ENCODE peak calls at places on chromosomes 2 and 18, in ten cellular contexts. Y, K, V, R, P, C, D, M, G and X are unnamed samples.

GRCh38 chr18:34493566-34494358 is 216.3 kb upstream of the DTNA start:
- DNase-seq in K (no peak), C (peak), M (peak), V (no peak), Y (peak), D (no peak), P (peak), G (peak), R (no peak), X (no peak)

GRCh38 chr2:34602262-34602661 is 1003.2 kb upstream of the FAM98A start:
- DNase-seq in C (no peak), K (no peak), P (no peak), R (no peak), Y (no peak), G (no peak), D (no peak), V (peak), M (no peak), X (no peak)

GRCh38 chr2:217611056-217611455 is 391.7 kb downstream of the TNS1 start:
- DNase-seq in D (no peak), G (no peak), Y (no peak), M (no peak), K (no peak), R (no peak), V (no peak), C (no peak), P (no peak), X (no peak)

GRCh38 chr18:36580874-36581750 is 247.7 kb downstream of the TPGS2 start:
- DNase-seq in P (peak), K (peak), D (peak), G (no peak), V (no peak), R (no peak), M (no peak), Y (no peak), C (peak), X (no peak)

GRCh38 chr2:126482582-126483464 is 173.1 kb upstream of the GYPC start:
- DNase-seq in Y (peak), M (no peak), K (no peak), V (no peak), D (no peak), R (no peak), C (peak), G (peak), P (no peak), X (peak)

GRCh38 chr2:37367310-37367709 is 22.9 kb downstream of the QPCT start:
- DNase-seq in Y (peak), V (no peak), R (no peak), P (no peak), C (no peak), K (no peak), M (no peak), G (no peak), D (no peak), X (no peak)

GRCh38 chr18:629303-630150 is 27.9 kb upstream of the TYMS start:
- DNase-seq in G (no peak), K (no peak), D (peak), R (peak), M (no peak), C (peak), V (no peak), Y (no peak), P (peak), X (no peak)

GRCh38 chr2:121338281-121338680 is 53.3 kb upstream of the TFCP2L1 start:
- DNase-seq in R (no peak), V (no peak), D (no peak), C (no peak), P (no peak), K (no peak), G (peak), Y (peak), M (no peak), X (no peak)

GRCh38 chr18:35964319-35964718 is 8.2 kb upstream of the RMP24 start:
- DNase-seq in M (no peak), D (no peak), Y (no peak), R (no peak), P (no peak), K (no peak), V (no peak), G (no peak), C (no peak), X (no peak)

GRCh38 chr2:132037527-132038178 is 124.1 kb downstream of the ANKRD30BL start:
- DNase-seq in P (peak), V (no peak), D (no peak), R (no peak), G (peak), M (no peak), C (peak), K (no peak), Y (peak), X (no peak)

GRCh38 chr2:109128466-109129355 is at the start of gene SH3RF3:
- DNase-seq in Y (peak), G (peak), C (peak), R (peak), K (peak), P (peak), M (no peak), V (no peak), D (peak), X (no peak)

GRCh38 chr2:223047260-223047761 is 4.7 kb upstream of the KCNE4 start:
- DNase-seq in V (no peak), C (peak), G (no peak), R (no peak), Y (no peak), K (no peak), P (peak), M (no peak), D (peak), X (no peak)

GRCh38 chr2:156339110-156339847 is 6.8 kb upstream of the NR4A2 start:
- DNase-seq in P (no peak), V (no peak), Y (no peak), D (no peak), K (no peak), M (no peak), R (no peak), C (no peak), G (no peak), X (no peak)

GRCh38 chr18:23495723-23496440 is 7.4 kb upstream of the RMC1 start:
- DNase-seq in G (no peak), M (no peak), C (no peak), P (no peak), D (no peak), Y (no peak), V (no peak), K (no peak), R (no peak), X (no peak)

GRCh38 chr18:50114448-50114847 is 80.5 kb downstream of the MYO5B start:
- DNase-seq in R (no peak), V (no peak), D (no peak), G (no peak), C (no peak), Y (no peak), M (no peak), K (no peak), P (no peak), X (no peak)

GRCh38 chr2:240086563-240086962 is 33.2 kb upstream of the OR6B3 start:
- DNase-seq in P (no peak), G (no peak), V (no peak), K (no peak), C (no peak), D (no peak), R (no peak), Y (no peak), M (no peak), X (no peak)

GRCh38 chr2:220491633-220492032 is 864.2 kb downstream of the SLC4A3 start:
- DNase-seq in Y (no peak), D (no peak), C (no peak), P (no peak), K (no peak), V (no peak), G (no peak), M (no peak), R (no peak), X (no peak)

GRCh38 chr2:176134978-176135575 is 5.6 kb downstream of the HOXD8 start:
- DNase-seq in C (no peak), M (no peak), D (no peak), P (peak), V (no peak), R (no peak), Y (peak), G (peak), K (no peak), X (no peak)

GRCh38 chr2:108315408-108316193 is 26.9 kb downstream of the SULT1C2 start:
- DNase-seq in R (no peak), V (no peak), Y (no peak), K (no peak), G (no peak), C (no peak), P (no peak), D (no peak), M (no peak), X (no peak)

GRCh38 chr2:133171396-133172004 is 396.8 kb downstream of the NCKAP5 start:
- DNase-seq in K (no peak), R (peak), M (no peak), Y (no peak), D (peak), V (peak), P (peak), G (peak), C (peak), X (peak)

GRCh38 chr2:241728627-241729026 is 5.8 kb upstream of the D2HGDH start:
- DNase-seq in C (peak), G (no peak), Y (no peak), R (no peak), M (peak), K (peak), D (no peak), V (no peak), P (no peak), X (no peak)

GRCh38 chr2:106030287-106031268 is 163.5 kb downstream of the UXS1 start:
- DNase-seq in G (no peak), Y (no peak), D (peak), K (peak), P (peak), C (peak), R (no peak), M (no peak), V (no peak), X (no peak)

GRCh38 chr2:128440666-128441340 is 122.1 kb upstream of the HS6ST1 start:
- DNase-seq in Y (no peak), R (no peak), P (peak), M (no peak), C (no peak), K (peak), G (no peak), V (no peak), D (no peak), X (no peak)

GRCh38 chr2:144523606-144524131 is 3.8 kb upstream of the ZEB2 start:
- DNase-seq in D (peak), C (no peak), G (peak), R (peak), K (no peak), M (no peak), V (no peak), Y (peak), P (peak), X (no peak)

GRCh38 chr18:45837283-45838070 is 12.0 kb downstream of the SIGLEC15 start:
- DNase-seq in V (no peak), Y (peak), K (no peak), G (peak), P (no peak), C (peak), M (no peak), D (no peak), R (no peak), X (no peak)

GRCh38 chr2:122704109-122704563 is 948.7 kb downstream of the TSN start:
- DNase-seq in Y (no peak), C (no peak), D (no peak), M (no peak), K (no peak), G (no peak), P (no peak), V (peak), R (no peak), X (no peak)

GRCh38 chr2:122706757-122707223 is 951.3 kb downstream of the TSN start:
- DNase-seq in D (no peak), C (no peak), K (no peak), M (no peak), V (no peak), Y (no peak), P (no peak), G (no peak), R (no peak), X (no peak)

GRCh38 chr2:122710049-122710448 is 954.6 kb downstream of the TSN start:
- DNase-seq in V (no peak), K (no peak), P (no peak), M (no peak), R (no peak), G (peak), D (no peak), Y (no peak), C (no peak), X (no peak)

GRCh38 chr2:122705751-122706150 is 950.3 kb downstream of the TSN start:
- DNase-seq in K (no peak), C (no peak), M (no peak), G (no peak), V (no peak), P (no peak), Y (no peak), D (no peak), R (no peak), X (no peak)

GRCh38 chr2:122707224-122707824 is 951.9 kb downstream of the TSN start:
- DNase-seq in P (no peak), K (no peak), D (no peak), R (no peak), Y (no peak), V (peak), C (no peak), G (no peak), M (no peak), X (no peak)
- H3K27ac ChIP-seq in P (no peak), K (no peak), D (no peak), R (no peak), Y (no peak), V (peak), C (no peak), G (no peak), M (no peak), X (no peak)

GRCh38 chr18:63137999-63138448 is 181.5 kb downstream of the BCL2 start:
- DNase-seq in R (no peak), Y (no peak), M (no peak), K (no peak), D (no peak), C (no peak), V (no peak), G (peak), P (no peak), X (no peak)
- H3K27ac ChIP-seq in R (no peak), Y (peak), M (no peak), K (no peak), D (no peak), C (no peak), V (peak), G (no peak), P (no peak), X (no peak)

DNA sequence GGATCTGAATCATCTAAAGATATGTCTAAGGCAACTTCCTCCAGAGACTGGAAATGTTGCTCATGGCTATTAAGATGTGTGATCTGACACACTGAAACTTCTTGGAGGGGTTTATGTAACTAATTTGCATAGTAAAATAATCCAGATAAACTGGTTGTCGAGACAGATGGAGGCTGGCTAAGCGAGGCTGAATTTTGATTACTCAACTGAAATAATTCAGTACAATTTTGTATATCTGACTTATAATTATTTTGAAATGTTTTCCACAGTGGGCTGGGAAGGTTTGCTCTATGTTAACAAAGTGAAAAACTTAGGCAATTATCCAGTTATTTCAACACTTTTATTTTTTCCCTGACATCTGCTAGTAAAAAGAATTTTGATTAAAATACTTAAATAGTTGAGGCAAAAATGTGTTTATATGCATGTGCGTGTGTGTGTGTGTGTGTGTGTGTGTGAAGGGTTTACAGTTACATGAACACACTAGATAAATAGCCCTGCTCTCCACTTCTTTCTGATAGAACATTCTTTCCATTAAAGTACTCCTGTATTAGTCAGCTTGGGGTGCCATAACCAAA is 11.3 kb upstream of the MAP3K20 start:
- DNase-seq in M (no peak), P (no peak), V (no peak), R (no peak), G (no peak), C (peak), K (no peak), D (no peak), Y (no peak), X (no peak)
- H3K27ac ChIP-seq in M (no peak), P (no peak), V (no peak), R (no peak), G (no peak), C (no peak), K (no peak), D (no peak), Y (no peak), X (no peak)

DNA sequence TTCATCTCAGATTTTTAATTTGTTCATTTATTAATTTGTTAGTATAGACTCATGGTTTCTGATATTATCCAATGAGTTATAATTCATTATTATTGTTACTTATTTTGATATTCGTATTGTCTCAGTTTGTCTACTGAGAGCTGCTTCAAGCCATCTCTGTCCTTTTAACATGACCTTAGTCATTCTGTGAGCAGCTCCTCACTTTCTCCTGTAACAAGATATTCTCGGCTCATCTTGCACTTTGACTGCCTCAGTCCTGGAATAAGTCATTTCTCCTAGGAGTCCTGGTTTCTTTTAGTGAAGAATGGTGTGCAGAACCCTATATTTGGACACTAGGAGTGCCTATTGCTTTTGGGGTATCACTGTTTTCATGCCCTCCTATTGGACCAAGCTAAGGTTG is 13.2 kb downstream of the ASB1 start:
- DNase-seq in D (no peak), C (no peak), R (no peak), K (no peak), G (no peak), V (no peak), Y (no peak), P (no peak), M (no peak), X (no peak)
- H3K27ac ChIP-seq in D (peak), C (no peak), R (peak), K (peak), G (no peak), V (no peak), Y (no peak), P (peak), M (no peak), X (no peak)

DNA sequence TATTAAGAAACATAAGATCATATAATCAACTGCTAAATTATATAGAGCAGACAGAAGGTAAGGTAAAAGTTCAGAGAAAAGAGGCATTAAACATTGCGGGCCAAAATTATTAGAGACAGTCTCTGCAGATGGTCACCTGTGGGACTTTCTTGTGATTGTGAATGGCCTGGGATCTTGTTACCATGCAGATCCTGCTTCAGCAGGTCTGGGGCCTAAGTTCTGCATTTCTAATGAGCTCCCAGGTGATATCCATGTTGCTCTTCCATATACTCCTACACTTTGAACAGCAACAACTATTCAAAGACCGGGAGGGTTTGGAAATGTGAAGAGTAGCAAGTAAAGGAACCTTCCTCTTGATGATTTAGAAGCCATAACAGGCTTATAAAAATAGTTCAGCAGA is 8.5 kb upstream of the ETAA1 start:
- DNase-seq in D (no peak), M (no peak), K (no peak), C (no peak), Y (no peak), R (no peak), G (peak), P (no peak), V (no peak), X (no peak)
- H3K27ac ChIP-seq in D (peak), M (no peak), K (peak), C (no peak), Y (no peak), R (no peak), G (peak), P (peak), V (no peak), X (no peak)

DNA sequence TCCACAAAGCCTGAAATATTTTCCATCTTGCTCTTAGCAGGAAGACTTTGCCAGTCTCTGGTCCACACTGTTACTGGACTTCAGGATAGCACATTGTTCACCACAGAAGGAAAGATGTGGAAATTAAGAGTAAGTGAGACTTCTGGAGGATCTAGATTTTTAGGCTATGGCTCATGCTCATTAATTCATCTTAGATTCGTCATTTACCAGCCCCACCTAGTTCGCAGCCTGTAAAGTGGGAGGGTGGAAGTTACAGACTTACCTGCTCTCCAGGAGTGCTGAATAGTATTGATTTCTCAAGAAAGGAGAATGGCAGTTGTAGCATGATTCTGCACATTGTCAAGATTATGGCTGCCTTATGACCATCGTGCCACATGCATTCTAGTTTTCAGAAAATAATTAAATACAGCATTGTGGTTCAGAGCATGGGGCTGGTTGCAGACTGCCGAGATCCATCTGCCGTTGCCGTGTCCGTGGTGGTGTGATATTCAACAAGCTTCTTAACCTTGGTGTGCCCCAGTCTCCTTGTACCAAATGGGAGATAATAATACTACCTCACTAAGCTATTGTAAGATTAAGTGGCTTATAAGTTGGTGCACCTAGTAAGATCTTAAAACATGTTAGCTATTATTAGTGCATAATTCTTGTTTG is 56.8 kb downstream of the RNF144A start:
- DNase-seq in D (no peak), P (no peak), G (no peak), K (no peak), C (no peak), Y (no peak), R (no peak), V (no peak), M (no peak), X (no peak)
- H3K27ac ChIP-seq in D (no peak), P (no peak), G (no peak), K (no peak), C (no peak), Y (no peak), R (no peak), V (no peak), M (peak), X (no peak)

DNA sequence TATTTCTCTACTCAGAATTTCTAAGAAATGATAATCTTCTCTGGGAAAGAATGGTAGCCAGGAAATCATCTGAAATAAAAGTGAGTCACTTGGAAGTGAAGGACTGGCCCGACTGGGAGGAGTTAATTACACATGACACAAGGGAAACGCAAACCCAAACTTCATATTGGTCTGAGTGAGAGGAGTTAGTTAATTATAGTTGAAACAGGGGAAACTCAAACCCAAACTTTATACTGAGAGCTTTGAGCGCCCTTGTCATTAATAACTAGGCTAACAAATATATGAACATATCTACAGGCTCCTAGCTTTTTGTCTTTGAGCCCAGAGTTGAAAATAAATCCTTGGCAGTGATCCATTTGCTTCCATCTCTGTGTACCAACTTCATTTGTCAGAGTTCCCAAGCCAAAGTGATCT is 187.8 kb upstream of the COL3A1 start:
- DNase-seq in C (peak), V (no peak), G (no peak), D (peak), R (no peak), P (peak), Y (no peak), M (no peak), K (no peak), X (no peak)
- H3K27ac ChIP-seq in C (no peak), V (no peak), G (no peak), D (peak), R (peak), P (peak), Y (no peak), M (no peak), K (peak), X (no peak)

DNA sequence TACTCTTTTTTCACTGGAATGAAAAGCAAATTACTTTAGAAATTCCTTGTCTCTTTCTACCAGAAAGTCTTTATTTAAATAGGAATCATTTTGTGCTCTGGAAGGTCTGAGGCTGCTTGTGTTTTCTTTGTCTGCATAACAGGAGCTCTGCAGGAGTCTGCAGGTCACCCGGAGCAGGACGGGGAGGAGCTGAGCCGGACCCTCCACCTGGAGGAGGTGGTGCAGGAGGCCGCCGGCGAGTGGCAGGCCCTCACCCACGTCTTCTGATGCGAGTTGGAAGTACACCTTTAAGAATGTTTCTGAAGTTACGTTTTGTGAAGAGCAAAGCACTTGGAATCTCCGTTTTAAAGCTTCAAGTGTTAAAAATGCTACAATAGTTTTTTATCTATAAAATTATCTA is 145.7 kb downstream of the ZNF236 start:
- DNase-seq in Y (peak), K (no peak), P (no peak), G (peak), C (no peak), M (no peak), D (no peak), V (no peak), R (no peak), X (peak)
- H3K27ac ChIP-seq in Y (peak), K (no peak), P (no peak), G (no peak), C (no peak), M (no peak), D (no peak), V (no peak), R (no peak), X (peak)